ENCODE peak calls at places on chromosomes 16 and 17, in five cellular contexts. M, G, L, P and I are unnamed samples.

GRCh38 chr17:81513669-81514484 is 1.3 kb upstream of the ACTG1 start:
- DNase-seq in M (peak; percentile 85), G (peak; percentile 77), L (peak; percentile 81), P (no peak), I (peak; percentile 92)

GRCh38 chr17:28747046-28747691 is 3.4 kb downstream of the TRAF4 start:
- DNase-seq in M (no peak), G (peak; percentile 85), L (peak; percentile 58), P (no peak), I (peak; percentile 82)

GRCh38 chr16:84098939-84099338 is 17.8 kb downstream of the MBTPS1 start:
- DNase-seq in M (no peak), G (no peak), L (no peak), P (no peak), I (no peak)

GRCh38 chr17:10036511-10037061 is 131.5 kb upstream of the RCVRN start:
- DNase-seq in M (no peak), G (peak; percentile 2), L (peak; percentile 77), P (no peak), I (peak; percentile 67)

GRCh38 chr17:5583426-5584382 is 605 bp downstream of the NLRP1 start:
- DNase-seq in M (no peak), G (no peak), L (peak; percentile 79), P (no peak), I (no peak)

GRCh38 chr17:10200645-10201044 is 2.2 kb upstream of the GAS7 start:
- DNase-seq in M (no peak), G (no peak), L (no peak), P (no peak), I (no peak)

GRCh38 chr17:15913826-15914225 is 31.1 kb upstream of the ADORA2B start:
- DNase-seq in M (no peak), G (no peak), L (no peak), P (no peak), I (no peak)

GRCh38 chr16:85249418-85249817 is 137.1 kb upstream of the CIBAR2 start:
- DNase-seq in M (no peak), G (no peak), L (no peak), P (no peak), I (no peak)

GRCh38 chr17:17124341-17124740 is 81.8 kb downstream of the PLD6 start:
- DNase-seq in M (no peak), G (no peak), L (no peak), P (no peak), I (no peak)

GRCh38 chr17:50114849-50115357 is 15.1 kb downstream of the SAMD14 start:
- DNase-seq in M (peak; percentile 77), G (peak; percentile 55), L (no peak), P (no peak), I (no peak)

GRCh38 chr17:51231999-51232398 is 27.9 kb downstream of the MBTD1 start:
- DNase-seq in M (no peak), G (peak; percentile 58), L (no peak), P (no peak), I (no peak)

GRCh38 chr17:7314719-7315569 is at the start of gene GPS2:
- DNase-seq in M (peak; percentile 80), G (peak; percentile 90), L (peak; percentile 95), P (peak; percentile 86), I (peak; percentile 93)

GRCh38 chr17:79990051-79990592 is 45.5 kb downstream of the TBC1D16 start:
- DNase-seq in M (no peak), G (no peak), L (peak; percentile 44), P (no peak), I (peak; percentile 76)

GRCh38 chr16:30183961-30184429 is 593 bp downstream of the CORO1A start:
- DNase-seq in M (no peak), G (no peak), L (peak; percentile 65), P (peak; percentile 36), I (peak; percentile 85)

GRCh38 chr16:67158637-67159600 is 790 bp downstream of the TRADD start:
- DNase-seq in M (peak; percentile 63), G (peak; percentile 65), L (peak; percentile 80), P (peak; percentile 51), I (peak; percentile 85)